ENCODE peak calls at places on chromosomes 6 and 20, in five cellular contexts. D is AG09309, X is astrocyte of the spinal cord, Y is fibroblast of lung, F is lower leg skin. C is an unnamed sample.
A peak's percentile ranks its signal among the peaks of the same experiment; 100 is the strongest.

GRCh38 chr6:136747538-136747937 is 44.7 kb downstream of the MAP3K5 start:
- DNase-seq in Y (no peak), F (no peak), D (no peak), X (no peak), C (no peak)

GRCh38 chr20:63007722-63008488 is 1.1 kb upstream of the BHLHE23 start:
- DNase-seq in F (no peak), D (no peak), X (no peak), Y (no peak), C (no peak)

GRCh38 chr6:166487148-166487547 is 99.3 kb downstream of the RAMACL start:
- DNase-seq in F (no peak), Y (no peak), X (no peak), D (no peak), C (no peak)

GRCh38 chr6:151847064-151847463 is 39.6 kb downstream of the ESR1 start:
- DNase-seq in D (no peak), X (peak; percentile 54), Y (peak; percentile 41), F (no peak), C (peak; percentile 45)

GRCh38 chr6:12030993-12031550 is 19.0 kb downstream of the HIVEP1 start:
- DNase-seq in Y (peak; percentile 57), X (peak; percentile 35), D (no peak), F (no peak), C (no peak)

GRCh38 chr6:32837651-32838113 is 857 bp downstream of the TAP2 start:
- DNase-seq in D (no peak), Y (peak; percentile 42), F (no peak), X (no peak), C (no peak)

GRCh38 chr6:31652925-31653724 is 664 bp upstream of the BAG6 start:
- DNase-seq in X (no peak), D (peak; percentile 68), Y (peak; percentile 88), F (peak; percentile 89), C (no peak)

GRCh38 chr6:170554086-170554887 is at the start of gene TBP:
- DNase-seq in F (peak; percentile 98), Y (peak; percentile 99), D (peak; percentile 94), X (peak; percentile 99), C (peak; percentile 97)

GRCh38 chr6:92810913-92811312 is 608.4 kb downstream of the EPHA7 start:
- DNase-seq in D (no peak), F (no peak), Y (peak; percentile 14), X (peak; percentile 52), C (peak; percentile 28)

GRCh38 chr20:61628901-61629300 is 376.8 kb downstream of the CDH4 start:
- DNase-seq in X (peak; percentile 33), F (no peak), D (no peak), Y (peak; percentile 25), C (peak; percentile 13)

GRCh38 chr6:158149641-158150040 is 18.4 kb downstream of the SERAC1 start:
- DNase-seq in X (peak; percentile 55), D (no peak), Y (peak; percentile 76), F (no peak), C (no peak)

GRCh38 chr6:13589801-13590200 is 15.4 kb downstream of the SIRT5 start:
- DNase-seq in Y (no peak), D (no peak), X (no peak), F (no peak), C (no peak)

GRCh38 chr6:154861825-154862224 is 128.6 kb downstream of the SCAF8 start:
- DNase-seq in F (no peak), Y (no peak), D (no peak), X (no peak), C (no peak)

GRCh38 chr6:83113258-83113657 is 45.8 kb downstream of the DOP1A start:
- DNase-seq in F (no peak), X (no peak), D (no peak), Y (peak; percentile 68), C (no peak)

GRCh38 chr6:6891074-6891754 is 216.5 kb upstream of the RREB1 start:
- DNase-seq in F (no peak), Y (no peak), X (no peak), D (no peak), C (no peak)

GRCh38 chr6:2959909-2960719 is 11.3 kb downstream of the SERPINB6 start:
- DNase-seq in Y (peak; percentile 87), X (peak; percentile 61), F (no peak), D (peak; percentile 47), C (peak; percentile 27)

GRCh38 chr6:122392564-122393338 is 6.7 kb upstream of the HSF2 start:
- DNase-seq in F (no peak), X (no peak), Y (no peak), D (no peak), C (no peak)

GRCh38 chr20:20205862-20206236 is 153.5 kb downstream of the CFAP61 start:
- DNase-seq in F (no peak), X (no peak), Y (no peak), D (no peak), C (no peak)

GRCh38 chr20:35006531-35006971 is 50.9 kb downstream of the MYH7B start:
- DNase-seq in Y (no peak), F (no peak), D (no peak), X (no peak), C (no peak)

GRCh38 chr6:154343473-154344308 is 12.9 kb downstream of the IPCEF1 start:
- DNase-seq in D (no peak), X (peak; percentile 59), F (peak; percentile 72), Y (peak; percentile 70), C (peak; percentile 38)

GRCh38 chr20:62707981-62708521 is 585 bp upstream of the NTSR1 start:
- DNase-seq in F (no peak), D (no peak), X (no peak), Y (no peak), C (no peak)

GRCh38 chr20:43584448-43585138 is 6.1 kb upstream of the IFT52 start:
- DNase-seq in D (peak; percentile 66), X (peak; percentile 50), Y (peak; percentile 87), F (no peak), C (no peak)

GRCh38 chr6:21277601-21278043 is 315.9 kb upstream of the SOX4 start:
- DNase-seq in F (no peak), D (no peak), X (no peak), Y (peak; percentile 66), C (no peak)

GRCh38 chr20:16541878-16542277 is 31.4 kb downstream of the KIF16B start:
- DNase-seq in D (no peak), Y (no peak), X (no peak), F (no peak), C (no peak)

GRCh38 chr20:8454137-8454712 is 322.2 kb downstream of the PLCB1 start:
- DNase-seq in D (peak; percentile 48), F (no peak), X (peak; percentile 84), Y (peak; percentile 93), C (peak; percentile 49)

GRCh38 chr6:112153926-112154621 is 66.7 kb downstream of the FAM229B start:
- DNase-seq in F (no peak), D (no peak), Y (peak; percentile 94), X (peak; percentile 41), C (no peak)

GRCh38 chr6:55882731-55883595 is 7.6 kb upstream of the BMP5 start:
- DNase-seq in Y (peak; percentile 91), D (peak; percentile 77), X (peak; percentile 83), F (no peak), C (peak; percentile 46)

GRCh38 chr20:47468290-47469050 is 33.2 kb upstream of the NCOA3 start:
- DNase-seq in F (no peak), X (no peak), D (no peak), Y (no peak), C (no peak)

GRCh38 chr20:50144362-50144761 is 9.2 kb downstream of the PEDS1 start:
- DNase-seq in F (peak; percentile 88), Y (peak; percentile 98), D (peak; percentile 95), X (peak; percentile 92), C (peak; percentile 86)

GRCh38 chr20:48975955-48976354 is 54.4 kb downstream of the ARFGEF2 start:
- DNase-seq in Y (no peak), X (no peak), F (no peak), D (no peak), C (no peak)

GRCh38 chr6:141914646-141915045 is 218.1 kb upstream of the GJE1 start:
- DNase-seq in Y (peak; percentile 1), F (no peak), X (no peak), D (no peak), C (no peak)

GRCh38 chr6:144110210-144110609 is 14.8 kb upstream of the SF3B5 start:
- DNase-seq in Y (no peak), X (no peak), F (no peak), D (no peak), C (no peak)

GRCh38 chr6:36129889-36130671 is at the start of gene MAPK13:
- DNase-seq in F (no peak), Y (peak; percentile 15), X (no peak), D (no peak), C (no peak)

GRCh38 chr20:47008842-47009518 is 114.3 kb downstream of the EYA2 start:
- DNase-seq in D (no peak), F (no peak), Y (no peak), X (no peak), C (no peak)

GRCh38 chr6:170108890-170109587 is 181.8 kb downstream of the DLL1 start:
- DNase-seq in D (no peak), X (no peak), F (no peak), Y (no peak), C (no peak)

GRCh38 chr6:37556884-37557644 is 57.4 kb upstream of the CCDC167 start:
- DNase-seq in F (no peak), X (no peak), D (no peak), Y (no peak), C (no peak)
- TF ChIP-seq CTCF in F (no peak), X (no peak), D (no peak), Y (no peak), C (no peak)

GRCh38 chr20:22776369-22776768 is 192.0 kb upstream of the FOXA2 start:
- DNase-seq in F (no peak), D (no peak), X (no peak), Y (no peak), C (no peak)
- H3K4me3 ChIP-seq in F (no peak overlapping the region), D (no peak overlapping the region), X (no peak overlapping the region), Y (no peak overlapping the region), C (no peak overlapping the region)

GRCh38 chr20:19185083-19185482 is 27.4 kb upstream of the SLC24A3 start:
- DNase-seq in F (no peak), X (no peak), D (no peak), Y (no peak), C (no peak)
- TF ChIP-seq CTCF in F (no peak), X (no peak), D (no peak), Y (no peak), C (no peak)

GRCh38 chr6:16755544-16755943 is 5.7 kb downstream of the ATXN1 start:
- DNase-seq in X (no peak), D (no peak), Y (no peak), F (no peak), C (no peak)

GRCh38 chr6:16756660-16757270 is 4.5 kb downstream of the ATXN1 start:
- DNase-seq in F (no peak), X (no peak), Y (no peak), D (no peak), C (no peak)

GRCh38 chr6:16754864-16755263 is 6.4 kb downstream of the ATXN1 start:
- DNase-seq in Y (no peak), D (no peak), X (no peak), F (no peak), C (no peak)

GRCh38 chr6:16752206-16752867 is 8.9 kb downstream of the ATXN1 start:
- DNase-seq in Y (peak; percentile 91), X (peak; percentile 91), D (peak; percentile 83), F (no peak), C (no peak)

DNA sequence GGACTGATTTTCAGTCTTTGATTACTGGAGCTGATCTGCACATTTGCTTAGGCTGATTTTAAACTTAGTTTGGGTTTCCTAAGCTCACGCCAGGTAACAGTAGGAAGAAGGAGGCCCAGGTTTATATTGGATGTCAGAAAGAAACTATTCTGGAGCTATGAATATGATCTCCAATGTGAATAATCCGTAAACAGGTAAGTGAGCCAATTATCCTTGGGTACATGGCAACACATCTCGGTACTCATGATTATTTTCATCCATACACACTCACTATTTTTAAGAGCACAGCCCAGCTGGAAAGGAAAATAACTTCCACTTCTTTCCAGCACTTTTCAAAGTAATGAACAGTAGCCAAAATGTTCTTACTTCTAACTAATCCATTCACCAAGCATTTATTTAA is 7.0 kb downstream of the ATXN1 start:
- DNase-seq in D (no peak), X (no peak), Y (no peak), F (no peak), C (no peak)
- H3K4me3 ChIP-seq in D (no peak overlapping the region), X (no peak overlapping the region), Y (no peak overlapping the region), F (no peak overlapping the region), C (no peak overlapping the region)

C was measured in astrocyte of the cerebellum.